ENCODE peak calls at places on chromosomes 3 and 15, in nine cellular contexts. S, G, E, P, V, B, T, A and L are unnamed samples.

GRCh38 chr3:194308635-194309213 is 42.4 kb downstream of the CPN2 start:
- DNase-seq in A (no peak), P (no peak), S (no peak), V (no peak), T (no peak), G (peak; percentile 61), E (no peak), B (no peak), L (no peak)

GRCh38 chr15:98547741-98548166 is 100.6 kb upstream of the IGF1R start:
- DNase-seq in B (peak; percentile 22), V (no peak), T (peak; percentile 57), P (no peak), G (no peak), E (peak; percentile 18), A (no peak), S (peak; percentile 18), L (no peak)

GRCh38 chr3:139619484-139619883 is 58.3 kb downstream of the NMNAT3 start:
- DNase-seq in V (no peak), G (no peak), A (no peak), B (no peak), S (no peak), P (no peak), E (no peak), T (no peak), L (no peak)

GRCh38 chr15:68731318-68731897 is 89.3 kb downstream of the ANP32A start:
- DNase-seq in E (no peak), A (no peak), P (no peak), S (no peak), V (no peak), T (no peak), B (no peak), G (no peak), L (no peak)

GRCh38 chr3:177776656-177777055 is 579.4 kb upstream of the TBL1XR1 start:
- DNase-seq in G (peak; percentile 96), P (no peak), E (no peak), A (no peak), V (no peak), S (peak; percentile 65), T (peak; percentile 53), B (peak; percentile 56), L (peak; percentile 73)

GRCh38 chr3:170232266-170232665 is 10.0 kb downstream of the PRKCI start:
- DNase-seq in P (no peak), S (no peak), G (no peak), B (peak; percentile 62), T (no peak), V (no peak), A (no peak), E (no peak), L (no peak)

GRCh38 chr3:25594007-25594502 is 70.7 kb downstream of the TOP2B start:
- DNase-seq in A (no peak), P (no peak), V (no peak), S (peak; percentile 56), G (peak; percentile 71), B (peak; percentile 88), T (peak; percentile 84), E (no peak), L (peak; percentile 64)

GRCh38 chr3:172856766-172857742 is 106.5 kb downstream of the ECT2 start:
- DNase-seq in V (peak; percentile 40), A (no peak), T (no peak), E (no peak), B (peak; percentile 87), S (peak; percentile 81), G (no peak), P (peak; percentile 53), L (no peak)

GRCh38 chr3:16084887-16085286 is 89.6 kb upstream of the GALNT15 start:
- DNase-seq in P (no peak), V (no peak), G (peak; percentile 20), S (no peak), B (peak; percentile 95), A (no peak), T (peak; percentile 66), E (no peak), L (no peak)

GRCh38 chr15:78397382-78397781 is 40.6 kb upstream of the IREB2 start:
- DNase-seq in B (no peak), G (no peak), V (no peak), E (no peak), P (no peak), S (no peak), T (no peak), A (no peak), L (no peak)

GRCh38 chr3:126527006-126527405 is 3.1 kb downstream of the CHST13 start:
- DNase-seq in B (no peak), T (no peak), P (peak; percentile 34), G (no peak), E (no peak), V (no peak), S (no peak), A (no peak), L (no peak)

GRCh38 chr3:159724627-159725026 is 264.0 kb upstream of the IL12A start:
- DNase-seq in T (peak; percentile 46), S (no peak), B (no peak), E (no peak), P (no peak), A (no peak), G (peak; percentile 43), V (no peak), L (no peak)

GRCh38 chr3:127731546-127731945 is 58.8 kb downstream of the ABTB1 start:
- DNase-seq in P (peak; percentile 28), V (no peak), T (no peak), E (no peak), S (no peak), B (no peak), A (no peak), G (no peak), L (no peak)
- TF ChIP-seq CTCF in P (no peak), V (no peak), T (no peak), E (no peak), S (no peak), B (no peak), A (no peak), G (no peak), L (no peak)

GRCh38 chr3:115918900-115919299 is 295.6 kb downstream of the GAP43 start:
- DNase-seq in E (no peak), G (no peak), A (no peak), S (no peak), B (no peak), V (no peak), P (no peak), T (no peak), L (no peak)

GRCh38 chr3:115916866-115917265 is 293.6 kb downstream of the GAP43 start:
- DNase-seq in T (no peak), B (no peak), G (no peak), P (no peak), E (no peak), S (no peak), A (no peak), V (no peak), L (no peak)

GRCh38 chr3:115915061-115915460 is 291.8 kb downstream of the GAP43 start:
- DNase-seq in V (no peak), T (no peak), A (no peak), S (no peak), E (no peak), G (peak; percentile 3), B (no peak), P (no peak), L (no peak)

GRCh38 chr3:115912372-115912771 is 289.1 kb downstream of the GAP43 start:
- DNase-seq in B (peak; percentile 28), E (peak; percentile 15), G (no peak), A (no peak), S (no peak), T (peak; percentile 53), P (no peak), V (peak; percentile 17), L (peak; percentile 23)

DNA sequence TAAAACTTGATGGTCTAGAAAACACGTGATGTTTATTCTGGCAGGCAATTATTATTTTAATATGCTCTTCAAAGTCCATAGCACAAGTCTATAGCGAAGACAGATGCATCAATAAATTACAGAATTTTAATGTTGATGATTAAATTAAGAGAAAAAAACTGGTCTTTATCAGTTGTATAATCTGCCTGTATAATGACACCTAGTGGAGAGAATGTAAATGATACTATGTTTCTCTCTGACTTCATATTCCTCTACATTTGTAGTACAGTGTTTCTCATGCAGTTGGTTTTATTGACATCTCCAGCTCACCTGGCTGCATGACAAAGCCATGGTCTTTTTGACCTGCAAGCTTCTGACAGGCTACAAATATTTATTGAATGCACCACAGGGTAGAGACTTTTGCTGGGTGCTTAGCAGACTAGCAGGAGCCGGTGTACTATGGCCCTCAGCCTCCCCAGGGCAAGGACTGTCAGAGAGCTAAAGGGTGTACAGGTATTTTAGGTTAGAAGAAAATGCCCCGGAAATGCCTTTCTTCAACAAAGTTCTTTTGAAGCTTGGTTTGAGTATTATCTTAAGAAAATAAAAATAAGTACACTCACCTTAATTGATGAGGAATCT is 289.9 kb downstream of the GAP43 start:
- DNase-seq in B (peak; percentile 7), S (no peak), G (peak; percentile 44), T (peak; percentile 22), E (no peak), P (no peak), V (no peak), A (no peak), L (no peak)
- TF ChIP-seq CTCF in B (peak; percentile 25), S (peak; percentile 27), G (peak; percentile 33), T (peak; percentile 15), E (no peak), P (no peak), V (no peak), A (peak; percentile 74), L (peak; percentile 30)

DNA sequence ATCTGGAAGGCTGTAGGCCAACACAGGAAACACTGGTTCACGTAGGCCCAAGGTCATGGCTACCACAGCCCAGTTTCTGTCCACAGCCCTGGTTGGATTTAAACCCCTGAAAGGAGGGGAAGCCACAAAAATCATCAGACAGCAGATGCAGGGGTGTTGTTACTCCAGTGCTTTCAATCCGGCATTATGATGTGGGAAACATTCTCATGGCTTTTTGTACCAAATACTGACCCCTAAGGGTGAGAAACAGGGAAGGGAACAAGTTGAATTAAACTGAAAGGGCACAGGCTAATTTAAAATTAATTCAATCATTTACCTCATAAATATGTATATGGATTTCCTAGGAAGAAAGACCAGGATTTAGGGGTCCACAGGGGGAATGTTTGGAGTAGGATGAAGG is 375.6 kb downstream of the CTNNB1 start:
- DNase-seq in S (peak; percentile 10), G (peak; percentile 10), E (no peak), B (no peak), T (no peak), A (no peak), P (no peak), V (no peak), L (no peak)
- TF ChIP-seq CTCF in S (peak; percentile 17), G (peak; percentile 18), E (no peak), B (no peak), T (no peak), A (peak; percentile 43), P (no peak), V (peak; percentile 23), L (no peak)

GRCh38 chr3:71195492-71195891 is 388.0 kb downstream of the FOXP1 start:
- DNase-seq in E (no peak), A (no peak), T (peak; percentile 78), G (peak; percentile 91), B (no peak), S (no peak), P (no peak), V (no peak), L (peak; percentile 38)
- TF ChIP-seq CTCF in E (no peak), A (no peak), T (no peak), G (no peak), B (no peak), S (no peak), P (no peak), V (no peak), L (no peak)

GRCh38 chr3:179895367-179895766 is 141.4 kb downstream of the PEX5L start:
- DNase-seq in S (no peak), V (no peak), T (no peak), G (no peak), E (no peak), A (no peak), P (no peak), B (no peak), L (no peak)
- TF ChIP-seq CTCF in S (no peak), V (no peak), T (no peak), G (no peak), E (no peak), A (no peak), P (no peak), B (no peak), L (no peak)